ENCODE peak calls at places on chromosomes 5 and 9, in nine cellular contexts. Y is IMR-90, H is brain microvascular endothelial cell, K is neural progenitor cell, D is astrocyte of the spinal cord, A is stomach, Q is Caco-2, I is mucosa of descending colon, N is Panc1. L is an unnamed sample.

GRCh38 chr5:122805481-122805880 is 30.6 kb downstream of the SNX2 start:
- DNase-seq in I (no peak), H (peak; percentile 7), K (no peak), Q (no peak), A (no peak), N (no peak), D (no peak), Y (peak; percentile 52), L (peak; percentile 61)

GRCh38 chr9:34507966-34508365 is 14.8 kb downstream of the ENHO start:
- DNase-seq in D (no peak), K (no peak), A (no peak), Q (no peak), Y (no peak), I (no peak), N (no peak), H (no peak), L (no peak)

GRCh38 chr9:106058460-106058859 is 364.1 kb downstream of the TMEM38B start:
- DNase-seq in A (no peak), K (no peak), N (no peak), D (no peak), I (no peak), Q (no peak), H (no peak), Y (no peak), L (no peak)

GRCh38 chr9:13970018-13970417 is 343.9 kb downstream of the NFIB start:
- DNase-seq in D (no peak), H (peak; percentile 20), N (no peak), A (no peak), Y (no peak), K (no peak), Q (no peak), I (no peak), L (peak; percentile 33)

GRCh38 chr5:157168286-157168685 is 2.2 kb upstream of the GARIN3 start:
- DNase-seq in I (no peak), Y (no peak), A (no peak), D (no peak), K (no peak), Q (no peak), H (no peak), N (no peak), L (no peak)

GRCh38 chr5:157471709-157472108 is 11.7 kb downstream of the NIPAL4 start:
- DNase-seq in N (no peak), D (no peak), Y (peak; percentile 33), H (peak; percentile 19), I (no peak), A (no peak), Q (peak; percentile 58), K (peak; percentile 59), L (peak; percentile 46)

GRCh38 chr9:79408200-79408599 is 163.6 kb upstream of the TLE4 start:
- DNase-seq in H (no peak), I (no peak), Y (peak; percentile 8), Q (no peak), K (no peak), A (no peak), D (no peak), N (no peak), L (no peak)

GRCh38 chr9:134088064-134088725 is 20.4 kb upstream of the BRD3 start:
- DNase-seq in D (no peak), H (no peak), A (peak; percentile 31), Q (no peak), K (no peak), Y (no peak), N (no peak), I (no peak), L (no peak)

GRCh38 chr5:103703617-103704016 is 141.0 kb upstream of the NUDT12 start:
- DNase-seq in N (no peak), D (no peak), A (no peak), Q (no peak), Y (no peak), K (no peak), H (no peak), I (no peak), L (no peak)

GRCh38 chr5:36882250-36882649 is 5.7 kb downstream of the NIPBL start:
- DNase-seq in K (no peak), N (no peak), I (no peak), H (no peak), Y (no peak), Q (no peak), A (no peak), D (no peak), L (no peak)

GRCh38 chr9:134716067-134716466 is 74.5 kb downstream of the COL5A1 start:
- DNase-seq in N (no peak), Y (peak; percentile 11), K (no peak), Q (no peak), I (no peak), H (no peak), A (no peak), D (no peak), L (no peak)

GRCh38 chr5:17732351-17732923 is 98.2 kb downstream of the TAF11L14 start:
- DNase-seq in N (no peak), H (no peak), K (no peak), A (no peak), D (no peak), I (no peak), Y (no peak), Q (no peak), L (no peak)

GRCh38 chr9:70258692-70259511 is at the start of gene SMC5:
- DNase-seq in A (peak; percentile 91), D (peak; percentile 94), Q (peak; percentile 73), Y (peak; percentile 92), K (peak; percentile 93), I (peak; percentile 94), N (no peak), H (peak; percentile 88), L (peak; percentile 95)

GRCh38 chr9:114037249-114037648 is 40.9 kb downstream of the AMBP start:
- DNase-seq in K (no peak), A (no peak), I (no peak), N (no peak), Q (no peak), Y (no peak), H (no peak), D (no peak), L (no peak)

GRCh38 chr9:78118742-78119473 is 87.3 kb upstream of the GNAQ start:
- DNase-seq in H (no peak), N (no peak), I (no peak), A (no peak), K (no peak), Y (peak; percentile 20), D (peak; percentile 16), Q (no peak), L (peak; percentile 60)

GRCh38 chr5:165457854-165458481 is 1952.5 kb downstream of the MAT2B start:
- DNase-seq in Q (peak; percentile 21), K (peak; percentile 64), A (no peak), Y (peak; percentile 55), H (no peak), D (peak; percentile 52), I (no peak), N (no peak), L (peak; percentile 44)

GRCh38 chr5:161535762-161536161 is 10.8 kb downstream of the GABRB2 start:
- DNase-seq in N (no peak), I (no peak), K (peak; percentile 33), Q (no peak), D (no peak), Y (no peak), A (no peak), H (no peak), L (no peak)

GRCh38 chr5:149826574-149826973 is 96.5 kb downstream of the PPARGC1B start:
- DNase-seq in I (no peak), N (no peak), K (no peak), H (no peak), Q (no peak), Y (peak; percentile 59), D (no peak), A (no peak), L (no peak)

DNA sequence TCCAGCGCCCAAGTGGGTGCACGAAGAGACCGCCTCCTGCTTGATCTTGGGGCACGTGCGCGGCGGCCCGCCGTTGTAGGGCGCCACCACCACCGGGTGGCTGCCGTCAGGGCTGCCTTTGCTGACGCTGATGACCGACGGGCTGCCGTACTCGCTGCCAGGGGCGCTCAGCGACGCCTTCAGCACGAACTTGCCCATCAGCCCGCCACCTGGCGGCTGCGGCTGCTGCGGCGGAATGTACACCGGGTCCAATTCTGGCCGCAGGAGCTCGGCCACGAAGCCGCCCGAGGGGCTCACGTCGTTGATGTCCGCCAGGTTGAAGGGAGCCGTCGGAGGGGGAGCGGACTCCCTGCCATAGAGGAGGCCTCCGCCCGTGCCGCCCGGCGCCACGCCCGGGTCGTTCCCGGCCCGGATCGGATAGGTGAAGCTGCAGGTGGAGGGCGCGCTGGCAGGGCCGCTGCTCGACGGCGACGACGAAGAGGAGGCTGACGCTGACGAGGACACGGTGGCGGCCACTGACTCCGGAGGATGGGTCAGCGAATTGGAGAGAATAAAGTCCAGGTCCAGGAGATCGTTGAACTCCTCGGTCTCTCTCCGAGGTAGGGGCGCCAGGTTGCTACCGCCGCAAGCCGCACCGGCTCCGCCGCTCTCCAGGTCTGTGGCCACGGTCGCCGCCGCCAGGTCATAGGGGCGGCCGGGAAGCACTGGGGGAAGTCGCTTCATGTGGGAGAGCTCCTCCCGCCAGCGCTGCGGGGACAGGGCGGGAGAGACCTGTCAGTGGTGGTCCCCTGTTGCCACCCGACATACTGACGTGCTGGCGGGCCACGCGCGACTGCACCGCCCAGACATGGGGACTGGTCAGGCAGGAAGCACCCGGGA is 1.8 kb downstream of the KLF4 start:
- DNase-seq in H (no peak), N (no peak), I (peak; percentile 77), D (peak; percentile 50), A (peak; percentile 68), Y (no peak), K (peak; percentile 85), Q (no peak), L (peak; percentile 63)
- TF ChIP-seq CTCF in H (peak; percentile 74), N (peak; percentile 81), I (peak; percentile 29), D (peak; percentile 69), A (no peak), Y (peak; percentile 26), K (peak; percentile 73), Q (no peak), L (peak; percentile 49)

GRCh38 chr5:168585119-168585912 is 6.1 kb upstream of the PANK3 start:
- DNase-seq in Q (no peak), N (no peak), I (no peak), H (no peak), A (no peak), Y (no peak), K (no peak), D (no peak), L (no peak)
- H3K4me3 ChIP-seq in Q (no peak overlapping the region), N (no peak overlapping the region), I (no peak overlapping the region), H (no peak overlapping the region), A (no peak overlapping the region), Y (no peak overlapping the region), K (no peak overlapping the region), D (no peak overlapping the region), L (no peak overlapping the region)

GRCh38 chr5:127909078-127909477 is 174.5 kb upstream of the SLC12A2 start:
- DNase-seq in I (no peak), D (peak; percentile 50), K (peak; percentile 51), N (peak; percentile 42), H (peak; percentile 27), A (no peak), Y (peak; percentile 55), Q (peak; percentile 51), L (peak; percentile 75)
- TF ChIP-seq CTCF in I (no peak), D (peak; percentile 75), K (peak; percentile 64), N (peak; percentile 72), H (peak; percentile 79), A (no peak), Y (peak; percentile 50), Q (peak; percentile 53), L (peak; percentile 81)

DNA sequence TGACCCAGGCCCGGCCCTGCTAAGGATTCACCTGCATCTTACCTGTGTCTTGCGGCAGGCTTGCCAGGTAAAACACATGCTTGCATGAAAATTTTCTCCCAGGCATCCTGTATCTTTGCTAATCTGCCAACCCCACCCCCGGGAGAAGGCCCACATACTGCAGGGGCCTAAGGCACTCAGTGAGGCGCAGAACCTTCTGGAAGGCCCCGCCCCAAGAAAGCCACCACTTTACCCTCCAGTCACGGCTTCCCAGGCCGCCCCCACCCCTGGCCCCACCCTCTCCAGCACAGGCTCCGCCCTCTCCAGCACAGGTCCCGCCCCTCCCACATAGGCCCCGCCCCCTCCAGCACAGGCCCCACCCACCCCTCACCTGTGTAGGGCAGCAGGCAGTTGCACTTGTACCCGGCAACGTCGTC is 29.8 kb upstream of the SEC16A start:
- DNase-seq in A (no peak), Y (no peak), N (no peak), H (no peak), K (no peak), D (no peak), Q (no peak), I (no peak), L (peak; percentile 39)
- H3K4me3 ChIP-seq in A (no peak overlapping the region), Y (no peak overlapping the region), N (no peak overlapping the region), H (no peak overlapping the region), K (no peak overlapping the region), D (no peak overlapping the region), Q (no peak overlapping the region), I (no peak overlapping the region), L (no peak overlapping the region)